ENCODE peak calls at places on chromosomes 4 and X, in ten cellular contexts. S, Z, U, O, T, M, D, W, K and X are unnamed samples.

GRCh38 chrX:107000013-107000515 is at the start of gene MORC4:
- DNase-seq in S (peak), Z (no peak), U (peak), O (peak), T (peak), M (peak), D (peak), W (peak), K (peak), X (peak)

GRCh38 chrX:40423299-40423698 is 157.5 kb upstream of the ATP6AP2 start:
- DNase-seq in S (peak), Z (no peak), U (no peak), O (no peak), T (no peak), M (no peak), D (peak), W (peak), K (no peak), X (no peak)

GRCh38 chr4:11748169-11748872 is 319.6 kb upstream of the HS3ST1 start:
- DNase-seq in S (no peak), Z (no peak), U (peak), O (no peak), T (no peak), M (peak), D (peak), W (no peak), K (no peak), X (peak)

GRCh38 chr4:169615467-169616106 is 3.2 kb upstream of the NEK1 start:
- DNase-seq in S (no peak), Z (no peak), U (no peak), O (no peak), T (no peak), M (no peak), D (no peak), W (no peak), K (peak), X (no peak)

GRCh38 chr4:184921456-184921855 is 95.7 kb upstream of the ACSL1 start:
- DNase-seq in S (no peak), Z (no peak), U (no peak), O (no peak), T (no peak), M (no peak), D (no peak), W (no peak), K (no peak), X (no peak)

GRCh38 chr4:173057906-173058305 is 110.7 kb upstream of the GALNT7 start:
- DNase-seq in S (no peak), Z (no peak), U (no peak), O (no peak), T (no peak), M (peak), D (peak), W (no peak), K (no peak), X (no peak)

GRCh38 chr4:93617596-93617995 is 211.0 kb upstream of the ATOH1 start:
- DNase-seq in S (no peak), Z (no peak), U (no peak), O (no peak), T (no peak), M (no peak), D (peak), W (no peak), K (no peak), X (no peak)

GRCh38 chrX:118396113-118396512 is 50.2 kb downstream of the WDR44 start:
- DNase-seq in S (no peak), Z (no peak), U (no peak), O (no peak), T (no peak), M (no peak), D (no peak), W (no peak), K (no peak), X (no peak)

GRCh38 chrX:81202413-81202794 is 502 bp downstream of the SH3BGRL start:
- DNase-seq in S (no peak), Z (no peak), U (no peak), O (no peak), T (peak), M (peak), D (peak), W (no peak), K (no peak), X (no peak)

GRCh38 chr4:176902710-176903323 is 110.1 kb upstream of the VEGFC start:
- DNase-seq in S (no peak), Z (no peak), U (peak), O (no peak), T (no peak), M (peak), D (peak), W (no peak), K (peak), X (peak)

GRCh38 chr4:1503583-1504471 is 97.6 kb upstream of the NKX1-1 start:
- DNase-seq in S (no peak), Z (no peak), U (no peak), O (peak), T (no peak), M (no peak), D (no peak), W (no peak), K (no peak), X (no peak)

GRCh38 chrX:88883205-88883604 is 136.2 kb downstream of the CPXCR1 start:
- DNase-seq in S (no peak), Z (no peak), U (no peak), O (no peak), T (no peak), M (no peak), D (no peak), W (no peak), K (no peak), X (no peak)

GRCh38 chr4:47486306-47486705 is 1.2 kb downstream of the ATP10D start:
- DNase-seq in S (no peak), Z (no peak), U (no peak), O (no peak), T (no peak), M (peak), D (peak), W (no peak), K (no peak), X (no peak)

GRCh38 chrX:133495464-133496391 is 80.4 kb upstream of the GPC4 start:
- DNase-seq in S (peak), Z (no peak), U (no peak), O (no peak), T (peak), M (peak), D (peak), W (peak), K (peak), X (peak)

GRCh38 chr4:167775374-167775773 is 317.0 kb upstream of the ANXA10 start:
- DNase-seq in S (no peak), Z (no peak), U (no peak), O (no peak), T (no peak), M (no peak), D (no peak), W (no peak), K (no peak), X (peak)

GRCh38 chr4:185542626-185543336 is 7.5 kb upstream of the PDLIM3 start:
- DNase-seq in S (no peak), Z (no peak), U (peak), O (no peak), T (peak), M (peak), D (peak), W (peak), K (no peak), X (no peak)

GRCh38 chrX:44828008-44828605 is 15.7 kb upstream of the DUSP21 start:
- DNase-seq in S (no peak), Z (no peak), U (peak), O (peak), T (no peak), M (peak), D (peak), W (no peak), K (peak), X (peak)

GRCh38 chr4:101693842-101694398 is 96.6 kb upstream of the BANK1 start:
- DNase-seq in S (no peak), Z (no peak), U (no peak), O (no peak), T (no peak), M (no peak), D (no peak), W (no peak), K (no peak), X (no peak)

GRCh38 chrX:134484039-134484438 is 24.1 kb downstream of the HPRT1 start:
- DNase-seq in S (no peak), Z (no peak), U (no peak), O (no peak), T (no peak), M (peak), D (peak), W (no peak), K (peak), X (no peak)

GRCh38 chr4:175758050-175758449 is 54.0 kb downstream of the GPM6A start:
- DNase-seq in S (no peak), Z (no peak), U (no peak), O (no peak), T (no peak), M (no peak), D (no peak), W (no peak), K (no peak), X (no peak)

GRCh38 chrX:49060914-49061313 is 2.1 kb downstream of the CCDC120 start:
- DNase-seq in S (no peak), Z (no peak), U (no peak), O (no peak), T (no peak), M (no peak), D (no peak), W (no peak), K (no peak), X (no peak)

DNA sequence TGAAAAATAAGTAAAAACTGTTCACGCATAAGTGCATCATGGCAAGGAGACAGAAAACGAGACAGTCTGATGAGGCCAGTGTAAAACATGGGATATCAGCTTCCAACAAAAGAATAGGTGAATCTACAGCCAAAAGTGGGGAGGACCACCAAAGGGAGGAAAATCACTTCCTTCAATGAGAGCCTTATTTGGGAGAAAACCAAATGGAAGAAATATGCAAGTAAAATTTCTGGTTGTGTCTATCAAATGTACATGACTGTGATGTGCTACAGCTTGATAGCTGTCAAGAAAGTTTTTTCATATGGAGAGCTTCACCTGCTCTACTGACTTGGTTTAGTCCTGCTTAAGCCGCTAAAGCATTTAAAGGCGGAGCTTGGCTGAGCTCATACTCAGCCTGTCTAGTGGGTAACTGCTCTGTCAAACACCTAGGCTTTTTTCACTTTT is 66.2 kb downstream of the MAGEA1 start:
- DNase-seq in S (no peak), Z (no peak), U (no peak), O (no peak), T (no peak), M (no peak), D (no peak), W (no peak), K (no peak), X (no peak)
- H3K4me3 ChIP-seq in S (no peak), Z (no peak), U (no peak), O (no peak), T (no peak), M (no peak), D (no peak), W (no peak), K (no peak), X (no peak)

GRCh38 chr4:31020363-31020762 is 300.2 kb downstream of the PCDH7 start:
- DNase-seq in S (no peak), Z (no peak), U (no peak), O (no peak), T (no peak), M (no peak), D (no peak), W (no peak), K (no peak), X (no peak)

GRCh38 chr4:31021008-31021407 is 300.8 kb downstream of the PCDH7 start:
- DNase-seq in S (no peak), Z (no peak), U (no peak), O (no peak), T (no peak), M (no peak), D (no peak), W (no peak), K (no peak), X (no peak)

GRCh38 chr4:31022702-31023101 is 302.5 kb downstream of the PCDH7 start:
- DNase-seq in S (no peak), Z (no peak), U (no peak), O (no peak), T (no peak), M (no peak), D (no peak), W (no peak), K (no peak), X (no peak)

GRCh38 chr4:31023724-31024123 is 303.6 kb downstream of the PCDH7 start:
- DNase-seq in S (no peak), Z (no peak), U (no peak), O (no peak), T (no peak), M (no peak), D (no peak), W (no peak), K (no peak), X (no peak)

DNA sequence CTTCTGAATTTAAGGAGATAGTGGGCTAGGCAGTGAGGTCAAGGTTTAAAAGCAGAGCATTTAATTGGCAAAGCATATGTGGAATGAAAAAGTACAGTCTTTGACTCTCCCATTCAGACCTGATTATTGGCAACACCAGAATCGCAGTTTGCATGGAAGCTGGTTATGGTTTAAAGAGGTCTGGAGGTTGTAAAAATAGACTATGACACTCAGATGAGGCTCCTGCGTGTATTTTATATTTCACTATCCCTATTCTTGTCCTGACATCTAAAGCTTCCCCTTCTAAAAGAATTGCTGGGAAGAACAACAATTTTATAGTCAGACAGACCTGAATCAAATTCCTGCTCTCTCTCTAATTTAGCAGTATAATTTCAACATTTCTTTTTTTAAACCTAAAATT is 302.9 kb downstream of the PCDH7 start:
- DNase-seq in S (no peak), Z (no peak), U (no peak), O (no peak), T (no peak), M (no peak), D (no peak), W (no peak), K (no peak), X (no peak)
- H3K4me3 ChIP-seq in S (no peak), Z (no peak), U (no peak), O (no peak), T (no peak), M (no peak), D (no peak), W (no peak), K (no peak), X (no peak)

GRCh38 chrX:19849433-19850190 is 37.8 kb downstream of the SH3KBP1 start:
- DNase-seq in S (no peak), Z (no peak), U (no peak), O (no peak), T (no peak), M (no peak), D (no peak), W (no peak), K (no peak), X (no peak)
- H3K4me3 ChIP-seq in S (no peak), Z (no peak), U (no peak), O (no peak), T (no peak), M (no peak), D (no peak), W (no peak), K (no peak), X (no peak)

DNA sequence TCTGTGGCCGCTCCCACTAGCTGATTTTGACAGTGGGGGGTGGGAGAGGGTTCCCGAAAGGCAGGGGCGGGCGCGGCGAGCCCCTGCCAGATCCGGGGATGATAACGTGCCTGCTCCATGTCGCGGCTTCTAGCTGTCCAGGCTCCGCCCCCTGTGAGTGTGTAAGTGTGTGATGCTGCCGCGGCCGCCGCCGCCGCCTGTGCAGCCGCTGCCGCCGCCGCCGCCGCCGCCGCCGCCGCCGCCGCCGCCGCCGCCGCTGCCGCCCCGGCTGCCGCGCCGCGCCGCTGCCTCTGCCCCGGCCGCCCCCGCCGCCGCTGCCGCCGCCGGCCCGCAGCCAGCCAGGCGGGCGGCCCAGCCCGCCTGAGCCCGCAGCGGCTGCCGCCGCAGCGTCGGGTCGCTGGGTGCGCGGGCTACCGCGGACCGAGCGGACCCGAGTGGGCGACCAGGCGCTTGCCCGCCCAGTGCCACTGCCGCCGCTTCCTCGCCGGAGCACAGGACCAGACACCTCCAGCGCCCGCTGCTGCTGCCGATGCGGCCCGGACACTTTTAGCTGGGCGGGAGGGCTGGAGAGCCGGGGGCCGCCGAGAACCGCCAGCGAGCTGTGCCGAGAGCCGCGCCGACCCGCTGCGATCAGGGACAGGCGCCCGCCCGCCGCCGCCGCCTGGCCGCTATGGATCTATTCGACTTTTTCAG is at the start of gene AFF2:
- DNase-seq in S (no peak), Z (no peak), U (no peak), O (peak), T (peak), M (peak), D (peak), W (peak), K (peak), X (no peak)
- H3K4me3 ChIP-seq in S (peak), Z (peak), U (peak), O (peak), T (no peak), M (peak), D (peak), W (peak), K (peak), X (peak)

GRCh38 chr4:3303445-3303824 is 10.6 kb downstream of the RGS12 start:
- DNase-seq in S (no peak), Z (no peak), U (no peak), O (no peak), T (no peak), M (no peak), D (no peak), W (peak), K (no peak), X (no peak)
- H3K4me3 ChIP-seq in S (no peak), Z (no peak), U (no peak), O (no peak), T (no peak), M (no peak), D (no peak), W (no peak), K (no peak), X (no peak)

DNA sequence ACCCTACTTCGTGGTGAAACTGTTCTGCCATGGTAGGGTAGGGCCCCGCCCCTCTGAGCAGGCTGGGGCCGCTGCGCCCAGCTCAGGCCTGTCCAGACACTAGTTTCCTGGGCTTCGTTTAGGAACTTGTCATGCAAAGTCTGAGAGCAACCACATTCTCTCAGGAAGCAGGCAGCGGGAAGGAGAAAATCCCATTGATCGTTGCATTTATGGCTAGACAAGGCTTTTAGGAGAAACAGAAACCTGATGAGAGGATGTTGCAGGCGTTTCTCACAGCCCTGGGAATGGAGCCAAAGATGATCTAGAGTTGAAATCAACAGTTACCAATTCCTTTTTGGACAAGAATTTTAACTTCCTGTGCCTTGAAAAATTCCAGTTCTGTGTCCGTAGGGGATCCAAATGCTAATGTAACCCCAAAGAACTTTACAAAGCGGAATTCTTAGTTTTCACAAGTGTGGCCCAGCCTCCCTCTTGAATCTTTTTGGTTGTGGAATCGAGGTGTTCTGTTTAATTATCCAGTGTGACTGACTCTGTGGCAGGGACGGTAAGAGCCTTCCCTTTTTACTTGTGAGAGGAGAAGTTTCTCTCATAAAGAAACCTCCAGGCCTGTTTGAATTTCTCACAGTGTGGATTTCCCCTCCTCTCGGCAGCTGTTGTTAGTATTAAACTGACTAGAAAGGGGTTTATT is 4.5 kb upstream of the CXCL9 start:
- DNase-seq in S (no peak), Z (no peak), U (peak), O (no peak), T (peak), M (peak), D (peak), W (no peak), K (peak), X (peak)
- H3K4me3 ChIP-seq in S (peak), Z (no peak), U (no peak), O (no peak), T (no peak), M (peak), D (peak), W (no peak), K (peak), X (peak)

GRCh38 chr4:125317526-125317880 is 2.7 kb downstream of the FAT4 start:
- DNase-seq in S (no peak), Z (no peak), U (no peak), O (peak), T (peak), M (peak), D (peak), W (no peak), K (peak), X (no peak)

GRCh38 chr4:125315571-125316390 is 1.0 kb downstream of the FAT4 start:
- DNase-seq in S (no peak), Z (no peak), U (no peak), O (peak), T (peak), M (peak), D (peak), W (peak), K (peak), X (no peak)

GRCh38 chr4:125316391-125316780 is 1.6 kb downstream of the FAT4 start:
- DNase-seq in S (no peak), Z (no peak), U (no peak), O (peak), T (peak), M (no peak), D (peak), W (peak), K (peak), X (no peak)

GRCh38 chr4:125314676-125315570 is at the start of gene FAT4:
- DNase-seq in S (peak), Z (peak), U (peak), O (peak), T (peak), M (peak), D (peak), W (peak), K (peak), X (peak)

DNA sequence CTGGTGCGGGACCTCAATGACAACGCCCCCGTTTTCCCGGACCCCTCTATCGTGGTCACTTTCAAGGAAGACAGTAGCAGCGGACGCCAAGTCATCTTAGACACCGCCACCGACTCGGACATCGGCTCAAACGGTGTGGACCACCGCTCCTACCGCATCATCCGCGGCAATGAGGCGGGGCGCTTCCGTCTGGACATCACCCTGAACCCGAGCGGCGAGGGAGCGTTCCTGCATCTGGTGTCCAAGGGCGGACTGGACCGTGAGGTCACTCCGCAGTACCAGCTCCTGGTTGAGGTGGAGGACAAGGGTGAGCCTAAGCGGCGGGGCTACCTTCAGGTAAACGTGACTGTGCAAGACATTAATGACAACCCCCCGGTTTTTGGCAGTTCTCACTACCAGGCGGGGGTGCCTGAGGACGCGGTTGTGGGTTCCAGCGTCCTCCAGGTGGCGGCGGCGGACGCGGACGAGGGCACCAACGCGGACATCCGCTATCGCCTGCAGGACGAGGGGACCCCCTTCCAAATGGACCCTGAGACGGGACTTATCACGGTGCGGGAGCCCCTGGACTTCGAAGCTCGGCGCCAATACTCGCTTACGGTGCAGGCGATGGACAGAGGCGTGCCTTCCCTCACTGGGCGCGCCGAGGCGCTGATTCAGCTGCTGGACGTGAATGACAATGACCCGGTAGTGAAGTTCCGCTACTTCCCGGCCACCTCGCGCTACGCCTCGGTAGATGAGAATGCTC is 2.2 kb downstream of the FAT4 start:
- DNase-seq in S (no peak), Z (no peak), U (no peak), O (peak), T (no peak), M (peak), D (peak), W (peak), K (peak), X (no peak)
- H3K4me3 ChIP-seq in S (peak), Z (no peak), U (peak), O (peak), T (peak), M (peak), D (peak), W (peak), K (peak), X (peak)